ENCODE peak calls at places on chromosome 9, in eight cellular contexts. Y is fibroblast of lung, C is adrenal gland, H is endodermal cell, T is cardiac fibroblast, O is HCT116, K is AG04450, G is gastrocnemius medialis. M is an unnamed sample.

GRCh38 chr9:105244996-105245719 is 707 bp downstream of the SLC44A1 start:
- DNase-seq in H (peak), T (peak), Y (peak), C (peak), O (no peak), K (no peak), G (peak), M (no peak)

GRCh38 chr9:4678679-4679267 is 596 bp upstream of the CDC37L1 start:
- DNase-seq in H (no peak), K (no peak), O (no peak), T (peak), Y (peak), G (no peak), C (no peak), M (no peak)

GRCh38 chr9:76338418-76338817 is 55.8 kb downstream of the RFK start:
- DNase-seq in Y (no peak), H (no peak), G (no peak), K (no peak), T (no peak), O (no peak), C (no peak), M (no peak)

GRCh38 chr9:37574996-37575395 is 1.2 kb downstream of the FBXO10 start:
- DNase-seq in H (no peak), C (no peak), T (no peak), K (no peak), G (peak), O (no peak), Y (peak), M (peak)

GRCh38 chr9:18472915-18473314 is 1.0 kb upstream of the ADAMTSL1 start:
- DNase-seq in T (peak), C (peak), K (no peak), G (no peak), H (peak), O (no peak), Y (peak), M (no peak)

GRCh38 chr9:101477214-101477613 is 41.6 kb upstream of the ALDOB start:
- DNase-seq in G (no peak), T (no peak), O (no peak), H (no peak), Y (peak), C (no peak), K (no peak), M (no peak)

GRCh38 chr9:20640331-20641187 is 18.3 kb upstream of the MLLT3 start:
- DNase-seq in O (no peak), G (no peak), T (peak), C (peak), K (no peak), Y (peak), H (no peak), M (peak)

GRCh38 chr9:38621434-38622082 is 1.2 kb upstream of the ANKRD18A start:
- DNase-seq in G (no peak), H (peak), Y (peak), T (no peak), O (no peak), K (no peak), C (peak), M (no peak)

GRCh38 chr9:124721109-124721850 is 49.8 kb downstream of the NR6A1 start:
- DNase-seq in T (peak), Y (peak), C (no peak), K (no peak), O (peak), H (peak), G (no peak), M (no peak)

GRCh38 chr9:78994476-78994875 is 577.3 kb upstream of the TLE4 start:
- DNase-seq in K (no peak), O (no peak), G (no peak), H (no peak), C (no peak), Y (no peak), T (no peak), M (no peak)

GRCh38 chr9:35659340-35659739 is 1.2 kb downstream of the CCDC107 start:
- DNase-seq in K (no peak), Y (peak), C (peak), G (no peak), O (no peak), T (peak), H (no peak), M (peak)

GRCh38 chr9:18410983-18411382 is 63.0 kb upstream of the ADAMTSL1 start:
- DNase-seq in O (no peak), K (no peak), C (no peak), G (no peak), T (no peak), H (no peak), Y (no peak), M (no peak)

GRCh38 chr9:123691904-123692303 is 238.0 kb downstream of the DENND1A start:
- DNase-seq in G (no peak), O (no peak), H (no peak), Y (no peak), C (no peak), K (no peak), T (no peak), M (no peak)

GRCh38 chr9:123695391-123695790 is 234.5 kb downstream of the DENND1A start:
- DNase-seq in G (no peak), K (no peak), H (no peak), O (no peak), T (no peak), Y (no peak), C (no peak), M (no peak)

GRCh38 chr9:123697686-123698085 is 232.2 kb downstream of the DENND1A start:
- DNase-seq in G (no peak), T (no peak), H (no peak), K (no peak), C (no peak), Y (no peak), O (no peak), M (no peak)

GRCh38 chr9:123696476-123696875 is 233.4 kb downstream of the DENND1A start:
- DNase-seq in O (no peak), C (no peak), K (no peak), T (no peak), H (no peak), G (no peak), Y (no peak), M (no peak)
- H3K4me3 ChIP-seq in O (no peak), C (no peak), K (no peak), T (no peak), H (no peak), G (no peak), Y (no peak), M (no peak)

GRCh38 chr9:92663951-92664350 is 6.0 kb downstream of the IPPK start:
- DNase-seq in H (no peak), K (no peak), G (no peak), T (no peak), O (no peak), C (no peak), Y (no peak), M (no peak)
- H3K4me3 ChIP-seq in H (no peak), K (no peak), G (no peak), T (no peak), O (no peak), C (no peak), Y (no peak), M (no peak)

GRCh38 chr9:126516936-126517750 is 96.6 kb upstream of the LMX1B start:
- DNase-seq in H (peak), O (peak), K (peak), G (no peak), C (peak), T (peak), Y (peak), M (peak)

GRCh38 chr9:126515873-126516505 is 97.7 kb upstream of the LMX1B start:
- DNase-seq in G (no peak), C (no peak), T (no peak), Y (no peak), K (no peak), H (no peak), O (no peak), M (no peak)

GRCh38 chr9:126515001-126515872 is 98.5 kb upstream of the LMX1B start:
- DNase-seq in G (no peak), K (no peak), O (no peak), Y (no peak), C (no peak), T (no peak), H (no peak), M (no peak)

GRCh38 chr9:126517751-126518261 is 95.9 kb upstream of the LMX1B start:
- DNase-seq in K (no peak), O (no peak), T (no peak), H (no peak), Y (no peak), C (no peak), G (no peak), M (no peak)

DNA sequence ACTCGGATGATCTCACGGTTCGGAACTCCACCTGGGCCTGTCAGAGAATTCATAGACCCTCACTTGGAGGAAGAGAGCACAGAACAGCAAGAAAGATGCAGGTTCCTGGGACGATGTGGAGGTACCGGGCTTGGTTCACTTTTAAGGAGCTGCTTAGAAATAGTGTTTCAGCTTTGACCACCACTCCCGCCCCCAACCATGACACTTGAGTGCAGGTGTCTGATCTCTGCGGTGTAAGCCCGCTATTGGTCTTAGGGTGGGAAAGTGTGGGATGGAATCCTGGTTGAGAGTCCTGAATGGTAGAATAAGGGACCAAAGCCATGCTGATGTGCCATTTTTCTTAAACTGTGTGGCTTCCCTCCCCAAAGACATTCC is 97.2 kb upstream of the LMX1B start:
- DNase-seq in C (no peak), H (no peak), G (no peak), K (no peak), Y (no peak), T (no peak), O (no peak), M (no peak)
- H3K4me3 ChIP-seq in C (peak), H (no peak), G (no peak), K (peak), Y (peak), T (peak), O (peak), M (peak)

GRCh38 chr9:111037744-111038335 is 430 bp downstream of the LPAR1 start:
- DNase-seq in T (peak), K (no peak), H (peak), Y (peak), C (no peak), G (no peak), O (peak), M (no peak)

GRCh38 chr9:111036946-111037743 is 1.1 kb downstream of the LPAR1 start:
- DNase-seq in O (peak), C (no peak), T (peak), Y (peak), H (no peak), G (no peak), K (no peak), M (no peak)

GRCh38 chr9:111040494-111040893 is 2.2 kb upstream of the LPAR1 start:
- DNase-seq in C (no peak), G (no peak), T (no peak), Y (no peak), O (no peak), K (no peak), H (no peak), M (no peak)

GRCh38 chr9:111039203-111039907 is 1.1 kb upstream of the LPAR1 start:
- DNase-seq in Y (no peak), H (peak), C (no peak), O (peak), G (no peak), T (no peak), K (no peak), M (no peak)

DNA sequence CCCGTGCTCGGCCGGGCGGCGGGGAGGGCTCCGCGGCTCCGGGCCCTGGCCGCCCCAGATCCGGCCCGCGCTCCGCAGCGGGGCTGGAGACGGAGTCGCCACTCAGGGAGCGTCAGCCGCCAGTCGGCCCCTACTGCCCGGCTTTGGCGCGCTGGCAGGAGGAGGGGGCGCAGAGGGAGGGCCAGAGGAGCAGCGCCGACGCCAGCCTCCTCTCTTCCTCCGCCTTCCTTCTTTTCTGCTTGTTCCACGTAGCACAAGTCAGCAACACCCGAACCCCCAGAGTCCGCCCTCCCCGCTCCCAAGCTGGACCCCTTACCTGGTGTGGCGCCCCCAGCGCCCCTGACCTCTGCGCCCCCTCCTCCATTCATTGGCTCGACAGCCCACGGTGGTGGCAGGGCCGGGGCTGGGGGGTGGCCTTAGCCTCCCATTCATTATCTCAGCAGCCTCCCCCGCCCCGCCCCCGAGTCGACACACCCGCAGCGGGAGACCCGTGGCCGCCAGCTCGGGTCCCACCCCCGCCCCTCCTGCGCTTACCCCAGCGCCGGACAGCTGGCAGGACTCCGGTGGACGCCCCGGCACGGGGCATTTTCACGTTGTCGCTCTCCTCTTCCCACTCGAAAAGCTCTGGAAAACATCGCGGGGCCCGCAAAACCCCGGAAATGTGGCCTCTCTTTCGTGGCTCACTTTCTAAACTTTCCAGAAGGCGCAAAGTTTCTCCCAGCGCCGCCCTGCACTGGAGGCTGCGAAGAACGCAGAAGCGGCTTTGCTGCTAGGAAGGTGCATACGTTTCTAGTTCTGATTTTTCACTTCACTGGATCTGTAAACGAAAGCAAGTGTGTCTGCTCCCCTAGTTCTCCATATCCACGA is at the start of gene LPAR1:
- DNase-seq in H (peak), T (peak), O (peak), Y (peak), C (peak), G (peak), K (peak), M (no peak)
- H3K4me3 ChIP-seq in H (peak), T (peak), O (peak), Y (peak), C (peak), G (peak), K (peak), M (peak)

M was measured in skeletal muscle cell.